ENCODE peak calls at places on chromosomes 5 and 9, in seven cellular contexts. O is mammary epithelial cell, F is pancreas, B is fibroblast of lung, I is vagina, J is neural progenitor cell, K is DND-41. R is an unnamed sample.

GRCh38 chr5:53543401-53543800 is 17.0 kb upstream of the NDUFS4 start:
- DNase-seq in O (no peak), F (no peak), B (peak; percentile 77), I (no peak), J (peak; percentile 37), K (no peak), R (no peak)

GRCh38 chr5:90747693-90748092 is 189.1 kb downstream of the ADGRV1 start:
- DNase-seq in O (peak; percentile 34), F (no peak), B (peak; percentile 8), I (no peak), J (peak; percentile 63), K (no peak), R (no peak)

GRCh38 chr5:79562351-79563246 is 48.7 kb upstream of the HOMER1 start:
- DNase-seq in O (peak; percentile 16), F (no peak), B (peak; percentile 53), I (no peak), J (no peak), K (no peak), R (no peak)

GRCh38 chr5:93594591-93595419 is 11.8 kb downstream of the NR2F1 start:
- DNase-seq in O (no peak), F (no peak), B (no peak), I (no peak), J (peak; percentile 62), K (no peak), R (no peak)

GRCh38 chr9:109417585-109418544 is 80.2 kb downstream of the PTPN3 start:
- DNase-seq in O (no peak), F (no peak), B (no peak), I (no peak), J (no peak), K (peak; percentile 76), R (no peak)

GRCh38 chr5:76849767-76850291 is at the start of gene S100Z:
- DNase-seq in O (no peak), F (no peak), B (peak; percentile 12), I (no peak), J (no peak), K (peak; percentile 56), R (peak; percentile 25)

GRCh38 chr5:172620506-172620905 is 20.6 kb upstream of the NEURL1B start:
- DNase-seq in O (no peak), F (no peak), B (no peak), I (no peak), J (no peak), K (no peak), R (no peak)

GRCh38 chr5:9376363-9377117 is 169.3 kb downstream of the SEMA5A start:
- DNase-seq in O (no peak), F (no peak), B (no peak), I (no peak), J (no peak), K (no peak), R (no peak)

GRCh38 chr9:69470186-69470977 is 145.4 kb downstream of the ENTREP1 start:
- DNase-seq in O (no peak), F (no peak), B (no peak), I (no peak), J (no peak), K (no peak), R (peak; percentile 36)

GRCh38 chr5:135010502-135011354 is 23.3 kb downstream of the PITX1 start:
- DNase-seq in O (no peak), F (no peak), B (no peak), I (no peak), J (no peak), K (no peak), R (no peak)

GRCh38 chr9:90061187-90061586 is 456.4 kb downstream of the GADD45G start:
- DNase-seq in O (no peak), F (no peak), B (no peak), I (no peak), J (no peak), K (no peak), R (no peak)

GRCh38 chr9:3525836-3526165 is at the start of gene RFX3:
- DNase-seq in O (peak; percentile 94), F (peak; percentile 91), B (peak; percentile 98), I (no peak), J (peak; percentile 94), K (peak; percentile 88), R (peak; percentile 88)

GRCh38 chr5:135392256-135392655 is 6.8 kb downstream of the MACROH2A1 start:
- DNase-seq in O (peak; percentile 71), F (no peak), B (peak; percentile 94), I (no peak), J (no peak), K (no peak), R (no peak)

GRCh38 chr5:64292611-64293215 is 127.1 kb downstream of the RNF180 start:
- DNase-seq in O (no peak), F (no peak), B (peak; percentile 74), I (no peak), J (peak; percentile 3), K (no peak), R (no peak)

GRCh38 chr5:111697215-111697614 is 59.8 kb downstream of the NREP start:
- DNase-seq in O (no peak), F (no peak), B (peak; percentile 45), I (no peak), J (no peak), K (no peak), R (no peak)

GRCh38 chr5:124574521-124575436 is 171.7 kb downstream of the ZNF608 start:
- DNase-seq in O (no peak), F (no peak), B (no peak), I (no peak), J (peak; percentile 70), K (no peak), R (no peak)

GRCh38 chr9:99634185-99634584 is 187.5 kb upstream of the NR4A3 start:
- DNase-seq in O (no peak), F (no peak), B (no peak), I (no peak), J (no peak), K (no peak), R (no peak)

GRCh38 chr9:87504938-87505337 is 7.3 kb downstream of the DAPK1 start:
- DNase-seq in O (no peak), F (no peak), B (no peak), I (no peak), J (no peak), K (no peak), R (no peak)

GRCh38 chr5:95162231-95162992 is 122.5 kb downstream of the MCTP1 start:
- DNase-seq in O (no peak), F (no peak), B (no peak), I (no peak), J (no peak), K (no peak), R (no peak)

GRCh38 chr5:84248013-84248412 is 136.7 kb downstream of the EDIL3 start:
- DNase-seq in O (no peak), F (no peak), B (peak; percentile 65), I (no peak), J (no peak), K (no peak), R (no peak)

GRCh38 chr5:66459728-66460127 is 136.5 kb upstream of the MAST4 start:
- DNase-seq in O (no peak), F (no peak), B (no peak), I (no peak), J (no peak), K (no peak), R (no peak)

GRCh38 chr5:100647461-100648230 is 112.5 kb downstream of the FAM174A start:
- DNase-seq in O (peak; percentile 39), F (peak; percentile 69), B (peak; percentile 27), I (no peak), J (peak; percentile 46), K (peak; percentile 77), R (no peak)

DNA sequence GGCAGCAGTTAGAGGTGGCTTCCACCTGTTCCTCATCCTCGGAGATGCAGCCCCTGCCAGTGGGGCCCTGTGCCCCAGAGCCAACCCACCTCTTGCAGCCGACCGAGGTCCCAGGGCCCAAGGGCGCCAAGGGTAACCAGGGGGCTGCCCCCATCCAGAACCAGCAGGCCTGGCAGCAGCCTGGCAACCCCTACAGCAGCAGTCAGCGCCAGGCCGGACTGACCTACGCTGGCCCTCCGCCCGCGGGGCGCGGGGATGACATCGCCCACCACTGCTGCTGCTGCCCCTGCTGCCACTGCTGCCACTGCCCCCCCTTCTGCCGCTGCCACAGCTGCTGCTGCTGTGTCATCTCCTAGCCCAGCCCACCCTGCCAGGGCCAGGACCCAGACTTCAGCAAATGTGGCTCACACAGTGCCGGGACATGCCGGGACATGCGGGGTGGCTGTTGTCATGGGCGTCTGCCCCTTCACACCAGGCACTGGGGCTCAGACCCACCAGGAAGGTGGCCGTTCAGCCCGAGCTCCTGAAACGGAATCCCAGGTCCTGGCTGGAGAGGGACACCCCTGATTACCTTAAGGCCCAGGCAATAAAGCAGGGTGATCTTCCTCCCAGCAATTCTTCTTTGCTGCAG is 842 bp downstream of the CYSRT1 start:
- DNase-seq in O (no peak), F (peak; percentile 54), B (no peak), I (no peak), J (no peak), K (no peak), R (no peak)
- H3K4me1 ChIP-seq in O (peaks cover 58% of the 10 kb centered on the region), F (peaks cover 17% of the 10 kb centered on the region), B (peaks cover 3% of the 10 kb centered on the region), I (peaks cover 38% of the 10 kb centered on the region), J (peaks cover 13% of the 10 kb centered on the region), K (peaks cover 20% of the 10 kb centered on the region), R (peaks cover 33% of the 10 kb centered on the region)

GRCh38 chr5:23330726-23331125 is 176.7 kb upstream of the PRDM9 start:
- DNase-seq in O (peak; percentile 56), F (no peak), B (no peak), I (no peak), J (no peak), K (no peak), R (no peak)

GRCh38 chr5:23332650-23333251 is 174.7 kb upstream of the PRDM9 start:
- DNase-seq in O (peak; percentile 24), F (no peak), B (no peak), I (no peak), J (peak; percentile 48), K (no peak), R (no peak)
- TF ChIP-seq CTCF in O (peak; percentile 58), F (no peak), B (no peak), I (no peak), J (peak; percentile 64), K (no peak), R (peak; percentile 21)

GRCh38 chr5:112849912-112850311 is 11.2 kb upstream of the SRP19 start:
- DNase-seq in O (no peak), F (no peak), B (no peak), I (no peak), J (no peak), K (no peak), R (no peak)
- H3K4me1 ChIP-seq in O (no peaks in the 10 kb centered on the region), F (peaks cover 5% of the 10 kb centered on the region), B (no peaks in the 10 kb centered on the region), I (no peaks in the 10 kb centered on the region), J (no peaks in the 10 kb centered on the region), K (no peaks in the 10 kb centered on the region), R (no peaks in the 10 kb centered on the region)

DNA sequence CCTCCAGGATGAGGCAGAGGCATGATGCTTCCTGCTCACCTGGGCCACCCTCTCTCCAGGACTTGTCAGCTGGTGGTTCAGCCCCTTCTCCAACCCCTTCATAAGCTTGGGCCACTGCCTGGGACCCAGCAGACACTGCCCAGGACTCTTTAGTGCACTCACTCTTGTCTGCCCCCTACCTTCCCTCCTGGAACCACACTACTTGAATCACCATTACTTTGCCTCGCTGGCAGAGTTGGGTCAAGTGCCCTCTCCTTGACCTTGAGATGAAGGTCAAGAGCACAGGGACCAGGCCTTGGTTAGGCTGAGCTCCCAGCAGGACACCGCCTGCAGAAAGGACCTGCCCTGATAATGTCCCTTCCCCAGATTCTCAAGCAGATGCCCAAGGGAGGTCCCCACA is 8.5 kb upstream of the ENDOG start:
- DNase-seq in O (no peak), F (no peak), B (no peak), I (no peak), J (no peak), K (no peak), R (no peak)
- TF ChIP-seq CTCF in O (no peak), F (no peak), B (no peak), I (no peak), J (peak; percentile 22), K (peak; percentile 16), R (no peak)

GRCh38 chr9:94173632-94174031 is 85.5 kb upstream of the ZNF169 start:
- DNase-seq in O (no peak), F (no peak), B (no peak), I (no peak), J (no peak), K (no peak), R (no peak)
- H3K4me1 ChIP-seq in O (peaks cover 30% of the 10 kb centered on the region), F (peaks cover 52% of the 10 kb centered on the region), B (peaks cover 5% of the 10 kb centered on the region), I (peaks cover 93% of the 10 kb centered on the region), J (peaks cover 4% of the 10 kb centered on the region), K (peaks cover 18% of the 10 kb centered on the region), R (no peaks in the 10 kb centered on the region)